ENCODE peak calls at places on chromosomes 11 and 22, in seven cellular contexts. J is IMR-90, K is heart left ventricle, D is A549, V is uterus, Y is ovary, N is breast epithelium. O is an unnamed sample. For H3K4me1, the result is how much of the 10 kb centered on the place peaks cover.

GRCh38 chr11:727859-728748 is 19.2 kb upstream of the TALDO1 start:
- DNase-seq in J (peak), K (peak), D (peak), V (peak), Y (peak), N (peak), O (peak)

GRCh38 chr11:120001161-120002135 is 136.5 kb downstream of the TRIM29 start:
- DNase-seq in J (no peak), K (no peak), D (no peak), V (no peak), Y (no peak), N (no peak), O (no peak)

GRCh38 chr22:22770280-22770871 is 117.2 kb upstream of the IGLL5 start:
- DNase-seq in J (no peak), K (no peak), D (peak), V (no peak), Y (peak), N (no peak), O (no peak)

GRCh38 chr11:131137046-131137445 is 220.8 kb upstream of the SNX19 start:
- DNase-seq in J (peak), K (no peak), D (no peak), V (no peak), Y (no peak), N (no peak), O (no peak)

GRCh38 chr11:67314218-67314617 is 10.9 kb downstream of the SSH3 start:
- DNase-seq in J (no peak), K (no peak), D (no peak), V (no peak), Y (no peak), N (no peak), O (no peak)

GRCh38 chr11:39786682-39787081 is 1672.8 kb downstream of the LRRC4C start:
- DNase-seq in J (no peak), K (no peak), D (no peak), V (no peak), Y (no peak), N (no peak), O (no peak)

GRCh38 chr22:19980766-19981165 is 35.9 kb downstream of the ARVCF start:
- DNase-seq in J (no peak), K (no peak), D (no peak), V (no peak), Y (no peak), N (no peak), O (no peak)

GRCh38 chr11:130213979-130214281 is 54.3 kb downstream of the ST14 start:
- DNase-seq in J (no peak), K (no peak), D (no peak), V (no peak), Y (no peak), N (peak), O (no peak)

GRCh38 chr11:3890806-3891205 is 35.3 kb downstream of the STIM1 start:
- DNase-seq in J (no peak), K (no peak), D (no peak), V (no peak), Y (no peak), N (no peak), O (no peak)

GRCh38 chr22:19586922-19587684 is 62.9 kb upstream of the CLDN5 start:
- DNase-seq in J (no peak), K (no peak), D (no peak), V (no peak), Y (no peak), N (no peak), O (no peak)

GRCh38 chr11:10429526-10429925 is 25.5 kb upstream of the AMPD3 start:
- DNase-seq in J (no peak), K (no peak), D (no peak), V (no peak), Y (no peak), N (no peak), O (no peak)

GRCh38 chr11:71059662-71060061 is 192.7 kb downstream of the SHANK2 start:
- DNase-seq in J (no peak), K (no peak), D (no peak), V (no peak), Y (no peak), N (no peak), O (no peak)

GRCh38 chr11:117547188-117547831 is 219.7 kb downstream of the CEP164 start:
- DNase-seq in J (no peak), K (peak), D (no peak), V (no peak), Y (no peak), N (no peak), O (no peak)

GRCh38 chr11:4065086-4065485 is 29.5 kb upstream of the RRM1 start:
- DNase-seq in J (no peak), K (no peak), D (no peak), V (no peak), Y (no peak), N (no peak), O (no peak)

GRCh38 chr11:73314121-73314948 is 6.3 kb downstream of the ARHGEF17 start:
- DNase-seq in J (peak), K (peak), D (no peak), V (peak), Y (no peak), N (no peak), O (no peak)

GRCh38 chr11:109035261-109035660 is 370.4 kb downstream of the DDX10 start:
- DNase-seq in J (no peak), K (no peak), D (no peak), V (no peak), Y (no peak), N (no peak), O (no peak)
- H3K4me1 ChIP-seq in J (under half), K (under half), D (under half), V (under half), Y (under half), N (under half), O (under half)

GRCh38 chr11:72241290-72241781 is 2.6 kb downstream of the PHOX2A start:
- DNase-seq in J (no peak), K (no peak), D (no peak), V (no peak), Y (peak), N (no peak), O (no peak)

GRCh38 chr11:72240461-72241289 is 3.3 kb downstream of the PHOX2A start:
- DNase-seq in J (no peak), K (no peak), D (no peak), V (no peak), Y (peak), N (no peak), O (no peak)

GRCh38 chr11:72238492-72239295 is 5.3 kb downstream of the PHOX2A start:
- DNase-seq in J (no peak), K (no peak), D (no peak), V (no peak), Y (peak), N (no peak), O (no peak)

GRCh38 chr11:72239296-72239848 is 4.6 kb downstream of the PHOX2A start:
- DNase-seq in J (peak), K (peak), D (no peak), V (peak), Y (no peak), N (peak), O (no peak)

DNA sequence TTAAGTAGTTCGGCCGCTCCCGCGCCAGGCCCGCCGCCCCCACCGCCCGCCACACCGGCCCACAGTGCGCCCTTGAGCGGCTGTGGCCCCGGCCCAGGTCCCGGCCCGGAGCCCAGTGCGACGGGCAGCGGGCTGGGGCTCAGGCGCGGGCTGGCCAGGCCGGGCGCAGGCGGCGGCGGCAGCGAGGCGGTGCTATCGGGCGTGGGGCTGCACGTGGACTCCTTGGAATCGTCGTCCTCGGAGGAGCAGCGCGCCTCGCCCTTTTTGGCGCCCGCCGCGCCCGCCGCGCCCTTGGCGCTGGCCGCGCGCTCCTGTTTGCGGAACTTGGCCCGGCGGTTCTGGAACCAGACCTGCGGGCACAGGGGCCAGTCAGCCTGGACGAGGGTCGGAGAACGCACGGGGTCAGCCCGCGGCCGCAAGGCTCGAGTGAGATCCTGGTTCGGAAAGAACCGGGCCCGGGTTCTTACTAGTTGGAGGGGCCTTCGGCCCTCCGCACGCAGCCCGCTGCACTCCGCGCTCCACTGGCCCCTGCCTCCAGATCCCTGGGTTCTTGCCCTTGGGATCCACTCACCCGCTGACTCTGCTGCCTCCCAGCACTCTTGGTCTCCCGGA is 4.0 kb downstream of the PHOX2A start:
- DNase-seq in J (no peak), K (peak), D (no peak), V (no peak), Y (peak), N (no peak), O (no peak)
- TF ChIP-seq POLR2A in J (no peak), K (no peak), D (no peak), V (no peak), Y (no peak), N (no peak), O (no peak)

GRCh38 chr22:42368379-42369249 is 63.6 kb downstream of the NFAM1 start:
- DNase-seq in J (no peak), K (no peak), D (no peak), V (no peak), Y (peak), N (no peak), O (no peak)

GRCh38 chr22:42366815-42367581 is 65.2 kb downstream of the NFAM1 start:
- DNase-seq in J (no peak), K (peak), D (no peak), V (no peak), Y (no peak), N (peak), O (no peak)

GRCh38 chr22:42367980-42368378 is 64.2 kb downstream of the NFAM1 start:
- DNase-seq in J (no peak), K (no peak), D (no peak), V (peak), Y (peak), N (no peak), O (no peak)

GRCh38 chr22:42371112-42371900 is 60.9 kb downstream of the NFAM1 start:
- DNase-seq in J (no peak), K (no peak), D (no peak), V (no peak), Y (no peak), N (no peak), O (no peak)

GRCh38 chr22:42369250-42370041 is 62.8 kb downstream of the NFAM1 start:
- DNase-seq in J (peak), K (peak), D (peak), V (peak), Y (peak), N (peak), O (peak)
- H3K27ac ChIP-seq in J (no peak), K (peak), D (peak), V (no peak), Y (no peak), N (peak), O (peak)

DNA sequence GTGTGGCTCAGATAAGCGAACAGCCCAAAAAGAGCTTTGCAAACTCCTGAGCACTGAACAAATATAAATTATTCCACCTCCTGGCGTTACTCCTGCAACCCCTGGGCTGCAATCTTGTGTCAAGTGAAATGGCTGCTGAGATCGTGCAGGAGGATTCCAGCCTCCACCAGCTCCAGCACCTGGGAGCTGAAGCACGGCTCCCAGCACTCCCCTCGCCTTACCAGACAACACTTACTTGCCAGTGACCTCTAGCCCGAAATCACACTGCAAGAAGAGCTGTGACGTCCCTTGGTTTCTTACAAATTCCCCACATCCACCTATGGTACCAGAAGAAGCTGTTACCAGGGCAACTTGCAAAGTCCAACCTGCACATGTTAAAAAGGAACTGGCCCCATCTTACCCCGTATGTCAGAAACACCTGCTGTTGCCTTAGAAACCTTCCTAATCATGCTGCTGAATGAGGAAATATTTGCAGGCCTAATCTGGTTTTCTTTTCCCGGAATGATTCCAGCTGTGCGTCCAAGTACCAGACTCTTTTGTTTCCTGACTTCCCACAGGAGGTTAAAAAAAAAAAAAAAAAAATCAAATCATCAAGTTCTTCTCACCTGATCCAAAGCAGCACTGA is 13.1 kb downstream of the VPS37C start:
- DNase-seq in J (no peak), K (peak), D (no peak), V (no peak), Y (no peak), N (no peak), O (no peak)
- H3K4me1 ChIP-seq in J (under half), K (under half), D (under half), V (under half), Y (under half), N (under half), O (under half)

GRCh38 chr11:76700177-76701100 is 29.9 kb upstream of the LRRC32 start:
- DNase-seq in J (peak), K (peak), D (peak), V (peak), Y (no peak), N (no peak), O (no peak)
- TF ChIP-seq POLR2A in J (no peak), K (no peak), D (no peak), V (no peak), Y (no peak), N (no peak), O (no peak)

GRCh38 chr22:41846268-41847002 is 13.5 kb downstream of the SREBF2 start:
- DNase-seq in J (no peak), K (no peak), D (no peak), V (no peak), Y (no peak), N (no peak), O (no peak)

GRCh38 chr22:41845380-41846267 is 12.7 kb downstream of the SREBF2 start:
- DNase-seq in J (no peak), K (no peak), D (no peak), V (no peak), Y (no peak), N (no peak), O (no peak)

GRCh38 chr22:41844513-41844912 is 11.6 kb downstream of the SREBF2 start:
- DNase-seq in J (no peak), K (no peak), D (no peak), V (no peak), Y (no peak), N (peak), O (no peak)

GRCh38 chr22:41848468-41848867 is 15.6 kb downstream of the SREBF2 start:
- DNase-seq in J (no peak), K (no peak), D (no peak), V (no peak), Y (no peak), N (no peak), O (peak)

GRCh38 chr22:41847300-41847699 is 14.4 kb downstream of the SREBF2 start:
- DNase-seq in J (no peak), K (no peak), D (no peak), V (no peak), Y (no peak), N (no peak), O (no peak)
- H3K27ac ChIP-seq in J (no peak), K (no peak), D (no peak), V (no peak), Y (no peak), N (no peak), O (no peak)

DNA sequence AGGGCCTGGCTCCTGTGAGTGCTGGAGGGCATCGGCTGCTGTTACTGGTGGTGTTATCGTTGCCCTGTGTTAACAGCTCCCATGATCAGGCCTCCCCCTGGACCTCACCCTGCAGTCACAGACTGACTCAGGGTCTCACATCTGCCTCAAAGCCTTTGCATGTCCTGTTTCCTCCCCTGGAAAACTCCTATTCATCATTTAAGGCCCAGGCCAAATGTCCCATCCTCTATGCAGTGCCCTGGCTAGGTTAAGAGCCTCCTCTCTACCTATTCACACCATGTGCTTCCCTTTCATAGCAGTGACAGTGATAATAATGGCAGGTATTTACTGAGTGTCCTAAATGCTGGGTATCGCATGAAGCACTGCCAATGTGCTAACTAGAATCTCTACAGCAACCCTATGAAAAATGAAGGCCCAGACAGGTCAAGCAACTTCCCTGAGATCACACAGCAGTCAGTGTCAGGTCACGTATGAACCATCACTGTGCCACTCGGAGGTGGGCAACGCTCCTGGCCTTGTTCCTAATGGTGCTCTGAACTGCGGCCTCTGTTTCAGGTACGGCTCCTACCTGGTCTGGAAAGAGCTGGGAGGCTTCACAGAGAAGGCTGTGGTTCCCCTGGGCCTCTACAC is 9.3 kb downstream of the TSPO start:
- DNase-seq in J (no peak), K (no peak), D (no peak), V (no peak), Y (no peak), N (no peak), O (no peak)
- H3K4me1 ChIP-seq in J (under half), K (under half), D (under half), V (under half), Y (under half), N (under half), O (under half)

DNA sequence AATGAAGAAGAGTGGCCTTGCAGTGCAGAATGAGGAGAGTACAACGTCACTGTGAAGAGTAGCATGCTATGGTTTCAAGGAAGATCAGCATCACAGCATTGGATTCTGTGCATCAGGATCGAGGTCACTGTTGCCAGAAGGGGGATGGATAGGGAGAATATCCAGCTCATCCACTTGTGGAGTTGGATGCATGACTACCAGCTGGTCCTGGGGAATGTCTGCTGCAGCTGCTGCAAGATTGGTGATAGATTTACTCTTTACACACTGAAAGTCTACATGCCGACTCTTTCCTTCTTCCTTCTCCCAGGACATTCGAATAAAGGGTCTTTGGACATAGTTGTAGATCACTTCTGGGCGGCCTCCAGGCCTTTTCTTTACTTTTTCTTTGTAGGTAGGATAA is 74.3 kb downstream of the BTBD10 start:
- DNase-seq in J (no peak), K (no peak), D (no peak), V (no peak), Y (no peak), N (no peak), O (no peak)
- TF ChIP-seq POLR2A in J (no peak), K (no peak), D (no peak), V (no peak), Y (no peak), N (no peak), O (no peak)

O was measured in tibial nerve.